ENCODE peak calls at places on chromosomes 6 and 20, in ten cellular contexts. T, X, C, P, Y, N, K, M, L and R are unnamed samples. For H3K4me1, the result is how much of the 10 kb centered on the place peaks cover.

GRCh38 chr6:136751478-136751956 is 40.8 kb downstream of the MAP3K5 start:
- DNase-seq in T (no peak), X (peak), C (no peak), P (no peak), Y (no peak), N (no peak), K (no peak), M (no peak), L (no peak), R (no peak)

GRCh38 chr6:76555090-76555489 is 482.6 kb upstream of the IMPG1 start:
- DNase-seq in T (no peak), X (no peak), C (peak), P (no peak), Y (no peak), N (no peak), K (no peak), M (no peak), L (no peak), R (no peak)

GRCh38 chr6:105320766-105321165 is 82.1 kb downstream of the PREP start:
- DNase-seq in T (no peak), X (no peak), C (no peak), P (no peak), Y (no peak), N (no peak), K (no peak), M (no peak), L (no peak), R (no peak)

GRCh38 chr6:45886776-45887175 is 128.9 kb downstream of the CLIC5 start:
- DNase-seq in T (no peak), X (no peak), C (peak), P (no peak), Y (no peak), N (no peak), K (no peak), M (no peak), L (no peak), R (no peak)

GRCh38 chr6:33950891-33951889 is 147.4 kb upstream of the MLN start:
- DNase-seq in T (no peak), X (no peak), C (no peak), P (no peak), Y (no peak), N (no peak), K (no peak), M (peak), L (no peak), R (no peak)

GRCh38 chr6:81387163-81387562 is 365.3 kb downstream of the TENT5A start:
- DNase-seq in T (no peak), X (no peak), C (no peak), P (no peak), Y (no peak), N (no peak), K (no peak), M (no peak), L (no peak), R (no peak)

GRCh38 chr6:2839195-2839981 is 2.3 kb downstream of the SERPINB1 start:
- DNase-seq in T (no peak), X (peak), C (no peak), P (peak), Y (no peak), N (peak), K (no peak), M (no peak), L (peak), R (no peak)

GRCh38 chr6:154509421-154510143 is 903 bp downstream of the CNKSR3 start:
- DNase-seq in T (peak), X (peak), C (peak), P (no peak), Y (peak), N (peak), K (peak), M (peak), L (peak), R (peak)

GRCh38 chr6:168968228-168968627 is 285.4 kb downstream of the THBS2 start:
- DNase-seq in T (no peak), X (peak), C (peak), P (no peak), Y (peak), N (no peak), K (no peak), M (no peak), L (peak), R (no peak)

GRCh38 chr6:9373308-9373707 is 938.0 kb upstream of the SLC35B3 start:
- DNase-seq in T (no peak), X (no peak), C (no peak), P (no peak), Y (no peak), N (no peak), K (no peak), M (no peak), L (no peak), R (no peak)

GRCh38 chr6:139028658-139029469 is at the start of gene ABRACL:
- DNase-seq in T (peak), X (peak), C (peak), P (peak), Y (peak), N (peak), K (peak), M (peak), L (no peak), R (peak)

GRCh38 chr20:44746367-44747165 is 901 bp downstream of the KCNK15 start:
- DNase-seq in T (no peak), X (no peak), C (peak), P (no peak), Y (no peak), N (peak), K (peak), M (no peak), L (no peak), R (peak)

GRCh38 chr6:41702089-41702745 is 33.2 kb downstream of the TFEB start:
- DNase-seq in T (no peak), X (no peak), C (no peak), P (no peak), Y (no peak), N (no peak), K (no peak), M (peak), L (no peak), R (no peak)

GRCh38 chr6:29011276-29011734 is 6.2 kb upstream of the ZNF311 start:
- DNase-seq in T (peak), X (peak), C (peak), P (no peak), Y (peak), N (no peak), K (peak), M (no peak), L (no peak), R (no peak)

GRCh38 chr6:73731285-73731684 is 35.3 kb downstream of the CD109 start:
- DNase-seq in T (no peak), X (no peak), C (no peak), P (no peak), Y (no peak), N (no peak), K (no peak), M (no peak), L (no peak), R (no peak)

GRCh38 chr6:158086706-158087518 is 81.2 kb downstream of the SERAC1 start:
- DNase-seq in T (no peak), X (peak), C (no peak), P (no peak), Y (peak), N (no peak), K (peak), M (no peak), L (no peak), R (peak)

GRCh38 chr6:44257007-44257752 is at the start of gene SLC35B2:
- DNase-seq in T (peak), X (peak), C (peak), P (no peak), Y (peak), N (peak), K (peak), M (peak), L (peak), R (peak)

GRCh38 chr20:59751075-59751711 is 146.9 kb downstream of the PHACTR3 start:
- DNase-seq in T (peak), X (peak), C (peak), P (peak), Y (peak), N (peak), K (peak), M (peak), L (peak), R (peak)

GRCh38 chr6:80457044-80457933 is 350.8 kb downstream of the BCKDHB start:
- DNase-seq in T (peak), X (peak), C (no peak), P (peak), Y (peak), N (peak), K (no peak), M (no peak), L (no peak), R (no peak)

GRCh38 chr6:154613137-154613676 is 102.7 kb upstream of the CNKSR3 start:
- DNase-seq in T (no peak), X (no peak), C (no peak), P (no peak), Y (no peak), N (no peak), K (no peak), M (no peak), L (no peak), R (no peak)

GRCh38 chr6:112282217-112282616 is 27.9 kb upstream of the LAMA4 start:
- DNase-seq in T (no peak), X (peak), C (peak), P (no peak), Y (peak), N (no peak), K (peak), M (no peak), L (no peak), R (peak)

GRCh38 chr6:56649053-56649769 is 6.5 kb upstream of the DST start:
- DNase-seq in T (no peak), X (no peak), C (no peak), P (no peak), Y (no peak), N (no peak), K (no peak), M (no peak), L (no peak), R (no peak)

GRCh38 chr20:15942130-15942529 is 631.1 kb downstream of the KIF16B start:
- DNase-seq in T (no peak), X (no peak), C (no peak), P (no peak), Y (no peak), N (no peak), K (no peak), M (no peak), L (no peak), R (no peak)

GRCh38 chr6:47235964-47236760 is 73.5 kb downstream of the TNFRSF21 start:
- DNase-seq in T (peak), X (peak), C (no peak), P (no peak), Y (no peak), N (no peak), K (peak), M (no peak), L (no peak), R (no peak)

GRCh38 chr20:41639630-41640029 is 21.5 kb upstream of the CHD6 start:
- DNase-seq in T (no peak), X (no peak), C (peak), P (no peak), Y (no peak), N (no peak), K (no peak), M (no peak), L (no peak), R (no peak)

GRCh38 chr20:9024596-9024995 is 44.3 kb upstream of the PLCB4 start:
- DNase-seq in T (no peak), X (no peak), C (no peak), P (no peak), Y (no peak), N (no peak), K (no peak), M (no peak), L (no peak), R (no peak)

GRCh38 chr6:26017567-26017966 is 55.0 kb downstream of the TRIM38 start:
- DNase-seq in T (peak), X (peak), C (peak), P (no peak), Y (peak), N (peak), K (no peak), M (peak), L (no peak), R (peak)
- TF ChIP-seq CTCF in T (no peak), X (no peak), C (peak), P (no peak), Y (no peak), N (no peak), K (no peak), M (peak), L (no peak), R (peak)

DNA sequence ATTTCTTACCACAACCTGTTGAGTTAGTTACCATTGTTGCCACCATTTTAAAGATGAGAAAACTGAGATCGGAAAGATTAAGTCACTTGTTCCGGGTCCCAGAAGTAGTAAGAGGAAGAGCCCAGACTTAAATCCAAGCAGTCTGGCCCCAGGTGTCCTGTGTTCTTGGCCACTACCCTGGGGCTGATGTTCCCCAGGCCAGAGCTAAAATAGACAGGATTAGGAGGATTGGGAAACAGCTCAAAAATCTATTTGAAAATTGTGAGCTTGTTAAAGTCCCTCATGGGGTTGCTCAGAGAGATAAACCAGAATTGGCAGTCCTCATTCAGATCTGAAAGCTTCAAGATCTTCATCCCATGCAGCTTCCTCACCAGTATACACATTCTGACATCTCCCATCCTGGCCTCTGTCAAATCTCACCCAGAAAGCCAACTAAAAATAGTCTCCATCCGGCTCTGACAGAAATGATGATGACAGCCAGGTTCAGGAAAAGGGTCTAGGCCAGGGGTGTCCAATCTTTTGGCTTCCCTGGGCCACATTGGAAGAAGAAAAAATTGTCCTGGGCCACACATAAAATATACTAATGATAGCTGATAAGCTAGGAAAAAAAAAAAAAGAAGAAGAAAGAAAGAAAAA is 62.0 kb downstream of the GFOD1 start:
- DNase-seq in T (no peak), X (no peak), C (no peak), P (no peak), Y (peak), N (no peak), K (no peak), M (no peak), L (no peak), R (peak)
- TF ChIP-seq POLR2AphosphoS5 in T (no peak), X (no peak), C (no peak), P (no peak), Y (no peak), N (no peak), K (no peak), M (no peak), L (no peak), R (no peak)

DNA sequence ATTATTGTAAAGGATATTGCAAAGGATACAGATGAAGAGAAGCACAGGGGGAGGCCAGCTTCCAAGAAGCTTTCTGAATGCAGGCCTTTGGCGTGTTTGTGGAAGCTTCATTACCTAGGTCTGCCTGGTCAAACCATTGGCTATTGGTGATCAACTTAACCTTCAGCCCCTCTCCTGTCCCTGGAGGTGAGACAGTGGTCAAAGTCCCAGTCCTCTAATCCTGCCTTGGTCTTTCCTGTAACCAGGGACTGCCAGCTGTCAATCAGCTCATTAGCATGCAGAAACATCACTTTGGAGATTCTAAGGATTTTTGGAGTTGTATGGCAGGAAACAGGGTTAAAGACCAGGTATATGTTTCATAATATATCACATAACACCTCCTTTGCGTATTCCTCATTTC is 13.0 kb downstream of the RIN2 start:
- DNase-seq in T (no peak), X (no peak), C (no peak), P (no peak), Y (no peak), N (no peak), K (no peak), M (no peak), L (no peak), R (no peak)
- H3K4me1 ChIP-seq in T (under half), X (under half), C (under half), P (under half), Y (under half), N (under half), K (under half), M (under half), L (under half), R (under half)

GRCh38 chr6:113488812-113489685 is 368.1 kb upstream of the MARCKS start:
- DNase-seq in T (no peak), X (no peak), C (peak), P (no peak), Y (no peak), N (no peak), K (no peak), M (no peak), L (no peak), R (no peak)
- TF ChIP-seq CTCF in T (no peak), X (no peak), C (peak), P (peak), Y (no peak), N (no peak), K (peak), M (no peak), L (peak), R (no peak)

GRCh38 chr6:31826793-31827285 is 699 bp upstream of the HSPA1B start:
- DNase-seq in T (peak), X (peak), C (peak), P (no peak), Y (peak), N (peak), K (no peak), M (peak), L (no peak), R (peak)
- TF ChIP-seq POLR2AphosphoS5 in T (no peak), X (peak), C (no peak), P (peak), Y (peak), N (no peak), K (no peak), M (no peak), L (no peak), R (no peak)

GRCh38 chr6:167671977-167672687 is 154.6 kb upstream of the AFDN start:
- DNase-seq in T (no peak), X (no peak), C (no peak), P (no peak), Y (peak), N (no peak), K (no peak), M (peak), L (no peak), R (peak)

GRCh38 chr6:167670938-167671338 is 155.8 kb upstream of the AFDN start:
- DNase-seq in T (no peak), X (no peak), C (no peak), P (no peak), Y (peak), N (no peak), K (no peak), M (no peak), L (peak), R (no peak)

GRCh38 chr6:167669870-167670802 is 156.6 kb upstream of the AFDN start:
- DNase-seq in T (no peak), X (no peak), C (no peak), P (no peak), Y (peak), N (no peak), K (no peak), M (peak), L (no peak), R (peak)

GRCh38 chr6:167673951-167674350 is 152.8 kb upstream of the AFDN start:
- DNase-seq in T (no peak), X (no peak), C (no peak), P (no peak), Y (no peak), N (no peak), K (no peak), M (no peak), L (no peak), R (no peak)

DNA sequence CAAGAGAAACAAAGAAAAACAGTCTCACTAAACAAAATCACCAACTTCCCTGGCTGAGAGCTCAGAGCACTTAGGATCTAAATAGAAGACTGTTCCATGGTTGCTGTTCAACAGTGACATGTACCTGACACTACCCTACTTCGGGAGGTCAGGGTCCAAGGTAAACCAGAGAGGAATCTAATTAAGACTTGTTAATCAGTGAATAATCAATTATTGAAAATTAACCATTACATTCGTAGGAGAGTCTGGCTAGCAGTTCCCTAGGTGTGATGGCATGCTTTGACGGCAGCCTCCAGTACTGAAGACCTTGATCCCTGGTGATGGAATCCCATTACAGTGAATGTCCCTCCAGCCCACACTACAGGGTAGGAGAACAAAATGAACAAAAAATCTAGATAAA is 154.0 kb upstream of the AFDN start:
- DNase-seq in T (no peak), X (no peak), C (no peak), P (no peak), Y (peak), N (no peak), K (no peak), M (peak), L (no peak), R (no peak)
- H3K4me1 ChIP-seq in T (under half), X (under half), C (under half), P (under half), Y (under half), N (under half), K (under half), M (under half), L (half or more), R (under half)

GRCh38 chr6:89011436-89011835 is 48.0 kb upstream of the RNGTT start:
- DNase-seq in T (no peak), X (no peak), C (no peak), P (no peak), Y (no peak), N (no peak), K (no peak), M (no peak), L (no peak), R (no peak)
- TF ChIP-seq CTCF in T (no peak), X (no peak), C (no peak), P (no peak), Y (no peak), N (no peak), K (no peak), M (no peak), L (no peak), R (no peak)

DNA sequence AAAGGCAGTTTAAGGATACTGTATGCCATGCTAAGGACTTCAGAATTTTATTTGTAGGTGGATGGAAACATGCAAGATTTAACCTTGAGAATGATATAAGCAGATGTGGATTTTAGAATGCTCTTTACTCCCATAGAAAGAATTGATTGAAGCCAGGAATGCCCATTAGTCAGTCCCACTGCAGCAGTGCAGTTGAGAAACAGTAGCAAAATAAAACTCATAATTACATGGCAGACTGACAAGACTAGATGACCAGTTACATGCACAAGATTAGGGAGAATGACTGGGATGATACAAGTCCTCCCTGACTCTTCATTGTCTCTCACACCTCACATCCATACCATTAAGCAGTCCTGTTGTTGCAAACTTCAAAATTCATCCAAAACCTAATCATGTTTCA is 83.9 kb downstream of the PDE10A start:
- DNase-seq in T (no peak), X (no peak), C (no peak), P (no peak), Y (no peak), N (no peak), K (no peak), M (no peak), L (no peak), R (no peak)
- TF ChIP-seq POLR2AphosphoS5 in T (no peak), X (no peak), C (no peak), P (no peak), Y (no peak), N (no peak), K (no peak), M (no peak), L (no peak), R (no peak)

DNA sequence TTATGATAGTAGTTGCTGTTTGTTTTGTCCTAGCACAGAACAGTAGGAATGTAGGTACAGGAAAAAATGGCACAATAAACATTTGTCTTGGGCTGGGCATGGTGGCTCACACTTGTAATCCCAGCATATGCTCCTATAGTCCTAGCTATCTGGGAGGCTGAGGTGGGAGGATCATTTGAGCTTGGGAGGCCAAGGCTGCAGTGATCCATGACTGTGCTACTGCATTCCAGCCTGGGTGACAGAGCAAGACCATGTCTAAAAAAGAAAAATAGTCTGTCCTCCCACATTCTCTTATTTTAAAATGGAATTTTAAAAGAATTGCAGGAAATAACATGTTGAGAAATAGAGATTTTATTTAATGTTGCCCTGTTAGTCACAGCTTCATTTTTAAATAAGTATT is 87.8 kb downstream of the ANKRD6 start:
- DNase-seq in T (no peak), X (no peak), C (no peak), P (no peak), Y (no peak), N (no peak), K (no peak), M (no peak), L (no peak), R (no peak)
- H3K4me1 ChIP-seq in T (under half), X (under half), C (under half), P (under half), Y (under half), N (under half), K (under half), M (under half), L (under half), R (under half)

GRCh38 chr6:43170452-43171283 is at the start of gene SRF:
- DNase-seq in T (peak), X (peak), C (peak), P (peak), Y (peak), N (peak), K (peak), M (peak), L (peak), R (no peak)
- TF ChIP-seq CTCF in T (peak), X (no peak), C (no peak), P (no peak), Y (no peak), N (peak), K (no peak), M (no peak), L (no peak), R (no peak)